ENCODE peak calls at places on chromosomes 16 and 17, in four cellular contexts. L is H1, X is GM12891, A is GM12878. H is an unnamed sample.

GRCh38 chr17:6853764-6854442 is 22.4 kb upstream of the TEKT1 start:
- DNase-seq in L (peak), X (peak), A (no peak), H (no peak)

GRCh38 chr17:13337864-13338371 is 263.8 kb downstream of the HS3ST3A1 start:
- DNase-seq in L (no peak), X (peak), A (no peak), H (no peak)

GRCh38 chr17:40086150-40087044 is 14.0 kb downstream of the NR1D1 start:
- DNase-seq in L (no peak), X (peak), A (no peak), H (peak)

GRCh38 chr17:83083368-83084201 is 4.2 kb downstream of the METRNL start:
- DNase-seq in L (peak), X (no peak), A (no peak), H (no peak)

GRCh38 chr17:45291170-45291805 is 25.5 kb downstream of the MAP3K14 start:
- DNase-seq in L (no peak), X (no peak), A (no peak), H (no peak)

GRCh38 chr16:28538733-28539596 is at the start of gene NUPR1:
- DNase-seq in L (no peak), X (no peak), A (no peak), H (no peak)

GRCh38 chr17:77306790-77307478 is 166.2 kb downstream of the SEC14L1 start:
- DNase-seq in L (no peak), X (no peak), A (no peak), H (no peak)

GRCh38 chr17:40480501-40481003 is 20.9 kb downstream of the TNS4 start:
- DNase-seq in L (no peak), X (no peak), A (peak), H (no peak)

GRCh38 chr17:50028207-50029120 is 27.4 kb upstream of the ITGA3 start:
- DNase-seq in L (no peak), X (no peak), A (no peak), H (no peak)

GRCh38 chr17:76623271-76624146 is 20.0 kb downstream of the ST6GALNAC1 start:
- DNase-seq in L (no peak), X (peak), A (no peak), H (peak)

GRCh38 chr16:23847938-23848337 is 12.2 kb downstream of the PRKCB start:
- DNase-seq in L (no peak), X (no peak), A (no peak), H (no peak)

GRCh38 chr16:49602201-49603041 is 228.8 kb downstream of the C16orf78 start:
- DNase-seq in L (no peak), X (no peak), A (no peak), H (no peak)

GRCh38 chr16:57479043-57479421 is 7.3 kb downstream of the DOK4 start:
- DNase-seq in L (no peak), X (no peak), A (no peak), H (no peak)

GRCh38 chr16:55389426-55390073 is 65.5 kb downstream of the IRX6 start:
- DNase-seq in L (no peak), X (no peak), A (no peak), H (no peak)

GRCh38 chr17:76932402-76933333 is 64.5 kb downstream of the MGAT5B start:
- DNase-seq in L (no peak), X (no peak), A (no peak), H (no peak)

GRCh38 chr17:43349142-43349541 is 49.7 kb upstream of the ARL4D start:
- DNase-seq in L (no peak), X (no peak), A (no peak), H (no peak)

GRCh38 chr16:73232555-73233422 is 184.9 kb upstream of the ZFHX3 start:
- DNase-seq in L (peak), X (no peak), A (no peak), H (no peak)

GRCh38 chr16:77584205-77584859 is 138.0 kb upstream of the NUDT7 start:
- DNase-seq in L (no peak), X (peak), A (no peak), H (peak)

GRCh38 chr16:57266531-57267268 is 17.8 kb downstream of the PLLP start:
- DNase-seq in L (no peak), X (no peak), A (no peak), H (no peak)

GRCh38 chr17:1272701-1273100 is 2.5 kb downstream of the BHLHA9 start:
- DNase-seq in L (no peak), X (no peak), A (no peak), H (no peak)

GRCh38 chr16:30382398-30383015 is at the start of gene SEPTIN1:
- DNase-seq in L (no peak), X (peak), A (peak), H (peak)

GRCh38 chr17:81044764-81045589 is 10.0 kb downstream of the BAIAP2 start:
- DNase-seq in L (no peak), X (no peak), A (no peak), H (no peak)

GRCh38 chr16:50154369-50154947 is 1.4 kb downstream of the TENT4B start:
- DNase-seq in L (no peak), X (no peak), A (no peak), H (no peak)

GRCh38 chr17:80082403-80083135 is 18.8 kb upstream of the GAA start:
- DNase-seq in L (peak), X (peak), A (no peak), H (peak)

GRCh38 chr16:58755989-58756649 is 22.0 kb upstream of the GOT2 start:
- DNase-seq in L (peak), X (peak), A (no peak), H (peak)

GRCh38 chr17:61647044-61647443 is 56.0 kb upstream of the NACA2 start:
- DNase-seq in L (no peak), X (no peak), A (no peak), H (no peak)

GRCh38 chr16:22022151-22022550 is 14.2 kb downstream of the MOSMO start:
- DNase-seq in L (no peak), X (no peak), A (no peak), H (no peak)

GRCh38 chr17:8210761-8211458 is 535 bp upstream of the AURKB start:
- DNase-seq in L (no peak), X (no peak), A (no peak), H (no peak)

GRCh38 chr17:73309727-73310555 is 1.9 kb downstream of the CDC42EP4 start:
- DNase-seq in L (no peak), X (no peak), A (no peak), H (no peak)

GRCh38 chr17:73305845-73306836 is 5.7 kb downstream of the CDC42EP4 start:
- DNase-seq in L (no peak), X (no peak), A (no peak), H (no peak)

GRCh38 chr17:73307130-73307529 is 4.7 kb downstream of the CDC42EP4 start:
- DNase-seq in L (no peak), X (no peak), A (no peak), H (no peak)

GRCh38 chr17:73304971-73305786 is 6.6 kb downstream of the CDC42EP4 start:
- DNase-seq in L (no peak), X (no peak), A (no peak), H (no peak)

GRCh38 chr17:73308017-73308823 is 3.6 kb downstream of the CDC42EP4 start:
- DNase-seq in L (no peak), X (no peak), A (no peak), H (no peak)
- TF ChIP-seq TAF1 in L (no peak), X (no peak), A (no peak), H (no peak)

GRCh38 chr17:64411999-64412771 is 21.5 kb upstream of the PECAM1 start:
- DNase-seq in L (peak), X (no peak), A (no peak), H (no peak)
- TF ChIP-seq POLR2A in L (no peak), X (no peak), A (no peak), H (no peak)

GRCh38 chr17:21004016-21004930 is 38.5 kb downstream of the USP22 start:
- DNase-seq in L (no peak), X (no peak), A (no peak), H (no peak)
- TF ChIP-seq TAF1 in L (no peak), X (no peak), A (no peak), H (no peak)

DNA sequence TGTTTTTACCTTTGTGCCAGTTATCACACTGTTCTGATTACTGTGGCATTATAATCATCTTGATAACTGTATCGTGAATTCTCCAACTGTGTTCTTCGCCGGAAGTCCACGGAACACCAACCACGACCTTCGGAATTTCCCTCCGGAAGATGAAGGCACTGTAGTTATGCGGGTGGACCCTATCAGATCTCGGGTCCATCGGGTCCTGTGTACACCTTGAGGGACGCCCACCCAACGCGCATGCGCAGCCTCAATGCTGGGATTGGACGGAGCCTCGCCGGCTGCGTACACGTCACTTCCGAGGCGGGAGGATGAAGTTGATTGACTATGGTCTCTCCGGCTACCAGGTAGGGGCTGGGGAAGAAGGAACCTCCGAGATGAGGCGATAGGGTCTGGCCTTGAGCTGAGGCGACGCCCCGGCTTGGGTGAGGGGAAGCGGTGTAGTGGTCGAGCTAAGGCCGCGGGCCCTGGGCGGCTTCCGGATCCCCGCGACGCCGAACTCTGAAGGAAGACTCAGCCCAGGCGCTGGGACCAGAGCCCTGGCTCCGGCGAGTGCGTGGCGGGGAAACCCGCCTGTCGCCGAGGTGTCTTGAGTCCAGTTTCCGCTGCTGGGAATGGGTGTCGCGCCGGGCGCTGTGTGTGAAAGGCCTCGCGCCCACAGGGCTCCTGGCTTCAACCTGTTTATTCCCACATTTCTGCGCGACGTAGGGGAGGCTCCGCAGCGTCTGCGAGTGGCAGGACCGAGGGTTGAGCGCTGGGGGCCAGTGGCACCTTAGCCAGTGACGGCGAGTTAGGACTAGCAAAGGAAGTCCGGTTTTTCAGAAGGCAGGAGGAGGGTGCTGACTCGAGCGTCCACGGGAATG is at the start of gene DHRS7B:
- DNase-seq in L (peak), X (peak), A (peak), H (peak)
- TF ChIP-seq POLR2A in L (no peak), X (peak), A (peak), H (peak)